ENCODE peak calls at places on chromosomes 2 and 18, in seven cellular contexts. X is stimulated activated CD4-positive, alpha-beta T cell treated with anti-CD3 and anti-CD28 coated beads, Interleukin-15, amount 100 ng/mL, for 1 hour; T is neuronal stem cell; F is lower leg skin; Y is HCT116; M is amniotic stem cell; H is epithelial cell of esophagus. R is an unnamed sample.
A peak's percentile ranks its signal among the peaks of the same experiment; 100 is the strongest.

GRCh38 chr18:9832871-9833270 is 52.9 kb upstream of the TXNDC2 start:
- DNase-seq in M (no peak), F (no peak), Y (no peak), H (no peak), T (no peak), X (no peak), R (no peak)

GRCh38 chr18:26863921-26864497 is 1.5 kb downstream of the AQP4 start:
- DNase-seq in H (no peak), T (no peak), F (no peak), M (no peak), X (no peak), Y (no peak), R (no peak)

GRCh38 chr2:223697921-223698645 is 95.9 kb upstream of the SCG2 start:
- DNase-seq in H (peak; percentile 74), Y (peak; percentile 96), T (no peak), X (no peak), M (no peak), F (no peak), R (no peak)

GRCh38 chr2:120818441-120818920 is 82.8 kb downstream of the GLI2 start:
- DNase-seq in F (no peak), Y (no peak), M (peak; percentile 62), T (no peak), X (no peak), H (no peak), R (no peak)

GRCh38 chr18:67771271-67771670 is 254.8 kb upstream of the DSEL start:
- DNase-seq in M (peak; percentile 67), T (no peak), X (no peak), F (no peak), Y (no peak), H (peak; percentile 82), R (no peak)

GRCh38 chr2:20494246-20494645 is 47.4 kb downstream of the RHOB start:
- DNase-seq in T (no peak), F (no peak), X (no peak), M (no peak), H (no peak), Y (no peak), R (no peak)

GRCh38 chr2:39409697-39410389 is 27.2 kb downstream of the MAP4K3 start:
- DNase-seq in T (no peak), Y (no peak), F (no peak), X (no peak), H (no peak), M (no peak), R (no peak)

GRCh38 chr18:66646622-66647021 is 42.7 kb upstream of the CDH19 start:
- DNase-seq in X (no peak), Y (no peak), M (no peak), F (no peak), T (no peak), H (peak; percentile 16), R (no peak)

GRCh38 chr2:208062113-208062512 is 36.8 kb upstream of the PLEKHM3 start:
- DNase-seq in H (peak; percentile 61), T (peak; percentile 44), X (no peak), F (no peak), M (no peak), Y (peak; percentile 26), R (peak; percentile 31)

GRCh38 chr18:27887711-27888495 is 289.0 kb downstream of the CDH2 start:
- DNase-seq in F (no peak), M (no peak), H (peak; percentile 17), Y (no peak), T (no peak), X (no peak), R (no peak)

GRCh38 chr2:134080759-134081158 is 173.1 kb upstream of the MGAT5 start:
- DNase-seq in T (no peak), Y (no peak), M (no peak), F (no peak), H (no peak), X (no peak), R (no peak)

GRCh38 chr2:207357216-207357615 is 172.5 kb upstream of the CREB1 start:
- DNase-seq in M (no peak), Y (no peak), X (no peak), F (no peak), H (no peak), T (no peak), R (no peak)

R was measured in D341Med.